ENCODE peak calls at places on chromosomes 2 and 18, in ten cellular contexts. G is uterus, U is stomach, Q is heart left ventricle, O is psoas muscle, R is thoracic aorta, V is neuronal stem cell, B is suprapubic skin, H is cardiac muscle cell, Y is tibial nerve. P is an unnamed sample. For H3K4me1, the result is how much of the 10 kb centered on the place peaks cover.

GRCh38 chr2:232875256-232876070 is 5.4 kb downstream of the SNORC start:
- DNase-seq in G (no peak), U (no peak), Q (no peak), O (no peak), R (no peak), V (no peak), B (peak), H (peak), Y (peak), P (no peak)

GRCh38 chr2:182650704-182651103 is 65.4 kb upstream of the DNAJC10 start:
- DNase-seq in G (no peak), U (no peak), Q (no peak), O (no peak), R (no peak), V (peak), B (no peak), H (peak), Y (no peak), P (no peak)

GRCh38 chr2:69188174-69188900 is 175.4 kb downstream of the ANTXR1 start:
- DNase-seq in G (no peak), U (no peak), Q (no peak), O (no peak), R (no peak), V (no peak), B (no peak), H (peak), Y (no peak), P (no peak)

GRCh38 chr2:120937736-120938131 is 202.1 kb downstream of the GLI2 start:
- DNase-seq in G (peak), U (no peak), Q (no peak), O (no peak), R (no peak), V (no peak), B (no peak), H (peak), Y (no peak), P (no peak)

GRCh38 chr2:48315847-48316194 is 214.1 kb upstream of the STON1 start:
- DNase-seq in G (no peak), U (no peak), Q (no peak), O (no peak), R (no peak), V (peak), B (no peak), H (peak), Y (no peak), P (peak)

GRCh38 chr18:47899107-47899840 is 31.2 kb downstream of the SMAD2 start:
- DNase-seq in G (no peak), U (no peak), Q (no peak), O (no peak), R (no peak), V (peak), B (no peak), H (no peak), Y (no peak), P (no peak)

GRCh38 chr2:119749405-119750066 is 10.2 kb upstream of the PTPN4 start:
- DNase-seq in G (no peak), U (no peak), Q (no peak), O (no peak), R (no peak), V (no peak), B (no peak), H (no peak), Y (no peak), P (no peak)

GRCh38 chr2:105712166-105712915 is 32.4 kb upstream of the NCK2 start:
- DNase-seq in G (no peak), U (no peak), Q (no peak), O (no peak), R (no peak), V (no peak), B (no peak), H (no peak), Y (no peak), P (no peak)

GRCh38 chr2:65937379-65938160 is 497.4 kb upstream of the MEIS1 start:
- DNase-seq in G (no peak), U (no peak), Q (no peak), O (no peak), R (no peak), V (no peak), B (no peak), H (no peak), Y (no peak), P (no peak)

GRCh38 chr2:150413890-150414289 is 73.6 kb downstream of the RND3 start:
- DNase-seq in G (no peak), U (no peak), Q (no peak), O (no peak), R (no peak), V (no peak), B (no peak), H (no peak), Y (no peak), P (no peak)

GRCh38 chr2:43059183-43059897 is 167.1 kb downstream of the ZFP36L2 start:
- DNase-seq in G (peak), U (no peak), Q (peak), O (peak), R (no peak), V (no peak), B (no peak), H (peak), Y (no peak), P (no peak)

GRCh38 chr2:127581516-127582490 is 46.3 kb downstream of the MYO7B start:
- DNase-seq in G (no peak), U (peak), Q (no peak), O (no peak), R (no peak), V (no peak), B (peak), H (no peak), Y (no peak), P (no peak)

GRCh38 chr2:34104601-34105000 is 505.5 kb upstream of the FAM98A start:
- DNase-seq in G (no peak), U (no peak), Q (no peak), O (no peak), R (no peak), V (no peak), B (no peak), H (no peak), Y (no peak), P (no peak)

GRCh38 chr2:1818404-1818803 is 74.1 kb upstream of the PXDN start:
- DNase-seq in G (no peak), U (no peak), Q (no peak), O (no peak), R (no peak), V (no peak), B (no peak), H (no peak), Y (no peak), P (no peak)

GRCh38 chr2:232898592-232899541 is 28.8 kb downstream of the SNORC start:
- DNase-seq in G (no peak), U (peak), Q (no peak), O (no peak), R (no peak), V (no peak), B (peak), H (peak), Y (no peak), P (no peak)

GRCh38 chr2:197620113-197620512 is 55.3 kb downstream of the RFTN2 start:
- DNase-seq in G (no peak), U (no peak), Q (no peak), O (no peak), R (no peak), V (no peak), B (no peak), H (peak), Y (no peak), P (no peak)

GRCh38 chr2:136395590-136395989 is 277.6 kb upstream of the CXCR4 start:
- DNase-seq in G (no peak), U (no peak), Q (no peak), O (no peak), R (no peak), V (no peak), B (no peak), H (no peak), Y (no peak), P (no peak)

GRCh38 chr2:217638031-217638430 is 364.8 kb downstream of the TNS1 start:
- DNase-seq in G (no peak), U (no peak), Q (no peak), O (no peak), R (no peak), V (no peak), B (no peak), H (no peak), Y (no peak), P (no peak)

GRCh38 chr2:224645722-224646121 is 60.6 kb upstream of the CUL3 start:
- DNase-seq in G (no peak), U (no peak), Q (no peak), O (no peak), R (no peak), V (no peak), B (no peak), H (no peak), Y (no peak), P (no peak)

GRCh38 chr18:40904295-40904694 is 1050.7 kb upstream of the PIK3C3 start:
- DNase-seq in G (no peak), U (no peak), Q (no peak), O (no peak), R (no peak), V (no peak), B (no peak), H (no peak), Y (no peak), P (no peak)

GRCh38 chr2:101829429-101829828 is 131.9 kb downstream of the MAP4K4 start:
- DNase-seq in G (no peak), U (no peak), Q (no peak), O (no peak), R (no peak), V (no peak), B (no peak), H (no peak), Y (no peak), P (no peak)

GRCh38 chr2:86189782-86190416 is 5.4 kb downstream of the IMMT start:
- DNase-seq in G (no peak), U (no peak), Q (no peak), O (no peak), R (no peak), V (no peak), B (no peak), H (no peak), Y (no peak), P (no peak)
- H3K4me3 ChIP-seq in G (no peak), U (no peak), Q (no peak), O (no peak), R (no peak), V (no peak), B (no peak), H (no peak), Y (no peak), P (no peak)

GRCh38 chr2:189144700-189145211 is 34.8 kb downstream of the COL5A2 start:
- DNase-seq in G (no peak), U (no peak), Q (no peak), O (no peak), R (no peak), V (no peak), B (no peak), H (no peak), Y (no peak), P (no peak)
- H3K4me1 ChIP-seq in G (under half), U (under half), Q (under half), O (under half), R (under half), V (under half), B (under half), H (under half), Y (under half), P (under half)

GRCh38 chr2:15941483-15941853 is 1.1 kb downstream of the MYCN start:
- DNase-seq in G (no peak), U (no peak), Q (no peak), O (no peak), R (no peak), V (peak), B (no peak), H (peak), Y (no peak), P (no peak)

GRCh38 chr2:15940661-15941482 is 522 bp downstream of the MYCN start:
- DNase-seq in G (no peak), U (no peak), Q (no peak), O (no peak), R (no peak), V (peak), B (peak), H (peak), Y (no peak), P (no peak)

GRCh38 chr2:15938803-15939555 is 1.4 kb upstream of the MYCN start:
- DNase-seq in G (no peak), U (no peak), Q (no peak), O (no peak), R (no peak), V (no peak), B (no peak), H (no peak), Y (no peak), P (no peak)

GRCh38 chr2:15939556-15939853 is 845 bp upstream of the MYCN start:
- DNase-seq in G (no peak), U (peak), Q (peak), O (peak), R (no peak), V (no peak), B (no peak), H (no peak), Y (no peak), P (no peak)

GRCh38 chr2:15939854-15940660 is at the start of gene MYCN:
- DNase-seq in G (peak), U (peak), Q (no peak), O (no peak), R (no peak), V (peak), B (peak), H (peak), Y (peak), P (peak)
- H3K4me3 ChIP-seq in G (peak), U (peak), Q (peak), O (peak), R (peak), V (peak), B (peak), H (peak), Y (peak), P (peak)

DNA sequence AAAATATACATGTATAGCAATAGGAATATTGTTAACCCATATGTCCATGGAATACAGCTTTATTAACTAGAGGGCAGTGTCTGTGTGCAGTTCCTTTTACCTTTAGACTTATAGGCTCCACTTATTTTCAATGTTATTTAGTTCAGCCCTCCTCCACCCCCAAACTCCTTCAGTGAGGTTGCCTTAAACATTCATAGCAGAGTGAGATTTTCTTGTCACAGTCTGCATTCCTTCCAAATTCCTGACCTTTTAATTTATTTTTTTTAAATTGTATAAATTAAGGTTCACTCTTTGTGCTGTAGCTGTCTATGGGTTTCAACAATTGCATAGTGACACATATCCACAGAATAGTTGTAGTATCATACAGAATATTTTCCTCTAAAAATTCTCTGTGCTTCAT is 30.9 kb downstream of the TFPI start:
- DNase-seq in G (no peak), U (no peak), Q (no peak), O (no peak), R (no peak), V (no peak), B (no peak), H (no peak), Y (no peak), P (no peak)
- H3K4me1 ChIP-seq in G (under half), U (under half), Q (under half), O (under half), R (under half), V (under half), B (under half), H (under half), Y (under half), P (under half)

GRCh38 chr2:28750316-28751101 is 1.1 kb upstream of the PPP1CB start:
- DNase-seq in G (no peak), U (no peak), Q (no peak), O (no peak), R (no peak), V (no peak), B (no peak), H (peak), Y (no peak), P (no peak)
- H3K4me3 ChIP-seq in G (peak), U (peak), Q (peak), O (peak), R (peak), V (peak), B (peak), H (peak), Y (peak), P (peak)

GRCh38 chr2:159129807-159130206 is 156.7 kb downstream of the WDSUB1 start:
- DNase-seq in G (no peak), U (no peak), Q (peak), O (no peak), R (no peak), V (no peak), B (no peak), H (no peak), Y (no peak), P (no peak)
- H3K4me1 ChIP-seq in G (under half), U (half or more), Q (half or more), O (under half), R (half or more), V (under half), B (half or more), H (under half), Y (under half), P (under half)

DNA sequence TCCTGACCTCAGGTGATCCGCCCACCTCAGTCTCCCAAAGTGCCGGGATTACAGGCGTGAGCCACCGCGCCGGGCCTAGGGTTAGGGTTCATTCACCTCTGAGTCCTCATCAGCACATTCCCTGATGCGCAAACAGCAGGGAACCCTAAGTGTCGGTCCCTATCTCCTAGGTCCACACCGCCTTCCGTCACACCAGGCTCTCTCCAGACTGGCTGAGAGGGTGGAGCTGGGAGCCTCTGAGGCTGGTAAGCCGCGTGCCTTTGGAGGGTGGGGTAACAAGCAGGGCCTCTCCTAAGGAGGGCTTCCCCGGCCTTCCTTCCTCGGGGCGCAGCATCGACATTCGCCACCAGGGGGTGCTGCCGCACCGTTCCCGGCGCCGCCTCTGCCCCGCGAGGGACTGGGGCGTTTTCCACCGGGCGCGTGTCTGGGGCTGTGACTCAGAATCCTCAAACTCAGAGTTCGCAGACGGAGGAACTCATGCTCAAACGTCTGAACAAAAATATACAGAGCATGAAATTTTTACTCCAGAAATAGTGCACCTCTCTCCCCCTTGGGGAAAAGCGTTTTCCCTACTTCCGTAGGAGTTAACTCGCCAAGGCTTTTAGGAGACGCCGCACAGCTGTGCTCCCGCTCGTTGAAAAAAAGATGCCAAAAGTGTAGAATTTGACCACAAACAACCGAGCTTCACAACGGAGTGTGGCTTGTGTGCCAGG is 63.9 kb upstream of the ASAP2 start:
- DNase-seq in G (peak), U (peak), Q (peak), O (peak), R (peak), V (peak), B (peak), H (peak), Y (peak), P (peak)
- H3K4me3 ChIP-seq in G (peak), U (peak), Q (peak), O (peak), R (peak), V (peak), B (peak), H (no peak), Y (no peak), P (peak)